ENCODE peak calls at places on chromosome 4, in four cellular contexts. K is cardiac muscle cell, X is left lung, S is endothelial cell of umbilical vein. P is an unnamed sample.

GRCh38 chr4:31737419-31737818 is 1017.2 kb downstream of the PCDH7 start:
- DNase-seq in S (no peak), K (peak; percentile 5), X (no peak), P (no peak)

GRCh38 chr4:40515398-40516293 is 114.0 kb downstream of the RBM47 start:
- DNase-seq in X (no peak), S (no peak), K (no peak), P (no peak)

GRCh38 chr4:38804654-38805295 is at the start of gene TLR1:
- DNase-seq in S (peak; percentile 89), K (peak; percentile 8), X (no peak), P (no peak)

GRCh38 chr4:186104114-186104894 is at the start of gene FAM149A:
- DNase-seq in K (peak; percentile 37), S (no peak), X (peak; percentile 88), P (peak; percentile 23)

GRCh38 chr4:139492429-139492828 is 38.5 kb downstream of the RAB33B start:
- DNase-seq in K (no peak), X (no peak), S (no peak), P (no peak)

GRCh38 chr4:3371038-3371437 is 70.7 kb upstream of the HGFAC start:
- DNase-seq in K (peak; percentile 16), X (peak; percentile 54), S (peak; percentile 38), P (no peak)

GRCh38 chr4:24440765-24441164 is 143.6 kb downstream of the DHX15 start:
- DNase-seq in X (no peak), S (no peak), K (no peak), P (no peak)

GRCh38 chr4:20433101-20433705 is 181.5 kb downstream of the SLIT2 start:
- DNase-seq in S (peak; percentile 51), X (no peak), K (no peak), P (no peak)

GRCh38 chr4:94766856-94767255 is 9.1 kb downstream of the BMPR1B start:
- DNase-seq in X (no peak), S (no peak), K (no peak), P (no peak)

GRCh38 chr4:88457307-88458090 is 580 bp downstream of the HERC5 start:
- DNase-seq in X (peak; percentile 91), K (peak; percentile 66), S (no peak), P (peak; percentile 58)

GRCh38 chr4:63582997-63583396 is 826.3 kb downstream of the TECRL start:
- DNase-seq in K (no peak), X (no peak), S (no peak), P (no peak)

GRCh38 chr4:83389037-83389755 is 54.5 kb upstream of the HPSE start:
- DNase-seq in X (no peak), K (no peak), S (no peak), P (no peak)

GRCh38 chr4:139651282-139652194 is 14.1 kb upstream of the MGST2 start:
- DNase-seq in X (no peak), S (peak; percentile 82), K (peak; percentile 84), P (peak; percentile 52)

GRCh38 chr4:136847881-136848621 is 684.2 kb downstream of the PCDH18 start:
- DNase-seq in K (no peak), X (peak; percentile 36), S (no peak), P (no peak)

GRCh38 chr4:151325320-151326246 is at the start of gene SH3D19:
- DNase-seq in X (peak; percentile 90), S (peak; percentile 91), K (peak; percentile 64), P (no peak)

GRCh38 chr4:113070755-113071154 is 21.3 kb downstream of the ANK2 start:
- DNase-seq in X (no peak), S (no peak), K (no peak), P (no peak)

GRCh38 chr4:176259330-176260090 is 9.5 kb downstream of the ASB5 start:
- DNase-seq in X (no peak), S (no peak), K (no peak), P (no peak)

GRCh38 chr4:144582105-144582850 is 63.7 kb upstream of the HHIP start:
- DNase-seq in S (peak; percentile 72), K (no peak), X (no peak), P (no peak)

GRCh38 chr4:84780719-84781118 is 185.8 kb downstream of the WDFY3 start:
- DNase-seq in S (no peak), X (no peak), K (no peak), P (no peak)

GRCh38 chr4:16202598-16202997 is 23.7 kb downstream of the TAPT1 start:
- DNase-seq in X (no peak), K (no peak), S (no peak), P (no peak)

GRCh38 chr4:76219299-76220055 is 5.9 kb upstream of the SCARB2 start:
- DNase-seq in S (no peak), X (no peak), K (no peak), P (no peak)

GRCh38 chr4:38141808-38142500 is 181.8 kb downstream of the PTTG2 start:
- DNase-seq in S (peak; percentile 15), K (no peak), X (no peak), P (no peak)

GRCh38 chr4:4386736-4387392 is at the start of gene NSG1:
- DNase-seq in X (no peak), S (no peak), K (peak; percentile 72), P (peak; percentile 28)

GRCh38 chr4:116202524-116202923 is 882.9 kb downstream of the TRAM1L1 start:
- DNase-seq in K (no peak), S (no peak), X (no peak), P (no peak)

GRCh38 chr4:131638776-131639175 is 1510.3 kb upstream of the PCDH10 start:
- DNase-seq in X (no peak), K (no peak), S (no peak), P (no peak)

GRCh38 chr4:131632877-131633276 is 1516.2 kb upstream of the PCDH10 start:
- DNase-seq in K (no peak), X (no peak), S (no peak), P (no peak)

GRCh38 chr4:131635191-131635590 is 1513.9 kb upstream of the PCDH10 start:
- DNase-seq in S (no peak), X (no peak), K (no peak), P (no peak)
- H3K9me3 ChIP-seq in S (no peaks in the 10 kb centered on the region), X (peaks cover 40% of the 10 kb centered on the region), K (no peaks in the 10 kb centered on the region), P (peaks cover 5% of the 10 kb centered on the region)

DNA sequence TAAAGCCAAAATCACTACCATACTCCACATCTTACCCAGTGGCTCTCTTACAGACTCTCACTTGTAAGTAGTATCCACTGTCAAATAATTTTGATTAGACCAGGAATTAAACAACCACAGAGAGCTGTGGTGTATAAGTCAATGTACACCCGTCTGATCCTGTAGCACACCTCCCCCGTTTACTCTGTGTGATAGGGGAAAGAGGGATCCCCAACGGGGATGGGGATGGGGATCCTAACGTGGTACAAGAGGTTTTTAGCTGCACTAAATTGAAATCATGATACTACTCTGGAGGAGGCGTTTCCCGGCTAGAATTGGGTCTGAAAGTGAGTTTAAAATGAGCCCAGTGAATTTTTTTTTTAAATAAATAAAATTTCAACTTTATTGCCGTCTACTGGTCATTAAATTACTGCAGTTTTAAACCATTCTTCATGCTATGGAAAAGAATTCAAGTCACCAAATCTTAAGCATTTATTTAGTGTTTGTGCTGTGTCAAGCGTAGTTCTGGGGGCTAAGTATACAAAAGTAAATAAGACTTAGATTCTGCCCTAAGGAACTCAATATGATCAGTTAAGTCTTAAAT is 76.6 kb downstream of the INTS12 start:
- DNase-seq in K (no peak), X (no peak), S (no peak), P (no peak)
- TF ChIP-seq CTCF in K (no peak), X (no peak), S (no peak), P (peak; percentile 64)

DNA sequence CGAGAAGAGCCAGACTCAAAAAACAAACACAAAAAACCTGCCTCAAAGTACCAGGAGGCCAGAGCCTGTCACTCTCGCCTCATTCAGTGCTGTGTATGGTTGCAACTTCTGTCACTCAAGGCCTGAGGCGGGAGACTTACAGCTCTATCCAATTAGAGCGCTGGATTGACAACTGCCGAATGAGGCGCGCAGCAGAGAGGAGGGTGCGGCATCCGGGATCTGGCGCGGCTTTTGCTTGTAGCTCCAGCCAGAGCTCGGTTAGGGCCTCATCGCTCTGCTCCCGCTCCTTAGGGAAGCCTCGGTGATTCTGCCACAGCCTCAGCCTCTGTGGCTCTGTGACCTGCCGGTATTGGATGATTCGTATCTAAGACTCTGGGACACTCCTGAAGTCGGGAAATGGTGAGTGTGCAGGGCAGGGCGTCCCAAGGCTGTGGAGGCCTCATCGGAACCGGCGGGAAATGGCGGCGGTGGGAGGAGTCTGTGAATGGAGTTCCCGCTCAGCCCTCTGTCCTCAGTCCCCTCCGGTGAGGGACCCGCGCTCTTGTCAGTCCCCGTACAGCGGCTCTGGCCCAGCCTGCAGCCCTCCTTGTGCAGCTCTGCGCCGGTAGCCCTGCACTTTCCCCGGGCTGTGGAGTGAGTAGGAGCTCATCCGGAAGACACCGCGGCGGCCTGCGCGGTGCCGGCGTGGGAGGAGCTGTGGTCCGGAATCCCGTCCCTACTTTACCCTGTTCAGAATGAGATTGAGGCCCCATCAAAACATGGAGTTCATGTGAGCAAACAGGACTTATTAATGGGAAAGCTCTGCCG is at the start of gene ZNF718:
- DNase-seq in S (peak; percentile 98), K (peak; percentile 98), X (peak; percentile 93), P (peak; percentile 79)
- H3K9me3 ChIP-seq in S (no peaks in the 10 kb centered on the region), K (no peaks in the 10 kb centered on the region), X (peaks cover 29% of the 10 kb centered on the region), P (peaks cover 55% of the 10 kb centered on the region)

GRCh38 chr4:118740869-118741268 is 55.7 kb downstream of the METTL14 start:
- DNase-seq in K (peak; percentile 55), S (no peak), X (no peak), P (no peak)
- TF ChIP-seq CTCF in K (peak; percentile 19), S (no peak), X (peak; percentile 29), P (peak; percentile 67)

GRCh38 chr4:69977582-69977981 is 12.1 kb upstream of the CSN2 start:
- DNase-seq in X (no peak), K (no peak), S (no peak), P (no peak)
- H3K9me3 ChIP-seq in X (no peaks in the 10 kb centered on the region), K (no peaks in the 10 kb centered on the region), S (no peaks in the 10 kb centered on the region), P (no peaks in the 10 kb centered on the region)

GRCh38 chr4:7150083-7150635 is 42.2 kb upstream of the SORCS2 start:
- DNase-seq in X (no peak), S (no peak), K (no peak), P (no peak)

GRCh38 chr4:7153711-7154110 is 38.6 kb upstream of the SORCS2 start:
- DNase-seq in K (no peak), X (peak; percentile 49), S (no peak), P (no peak)

GRCh38 chr4:7148337-7148736 is 44.0 kb upstream of the SORCS2 start:
- DNase-seq in K (no peak), X (no peak), S (no peak), P (no peak)

GRCh38 chr4:7154351-7154981 is 37.9 kb upstream of the SORCS2 start:
- DNase-seq in S (no peak), X (peak; percentile 57), K (no peak), P (no peak)

DNA sequence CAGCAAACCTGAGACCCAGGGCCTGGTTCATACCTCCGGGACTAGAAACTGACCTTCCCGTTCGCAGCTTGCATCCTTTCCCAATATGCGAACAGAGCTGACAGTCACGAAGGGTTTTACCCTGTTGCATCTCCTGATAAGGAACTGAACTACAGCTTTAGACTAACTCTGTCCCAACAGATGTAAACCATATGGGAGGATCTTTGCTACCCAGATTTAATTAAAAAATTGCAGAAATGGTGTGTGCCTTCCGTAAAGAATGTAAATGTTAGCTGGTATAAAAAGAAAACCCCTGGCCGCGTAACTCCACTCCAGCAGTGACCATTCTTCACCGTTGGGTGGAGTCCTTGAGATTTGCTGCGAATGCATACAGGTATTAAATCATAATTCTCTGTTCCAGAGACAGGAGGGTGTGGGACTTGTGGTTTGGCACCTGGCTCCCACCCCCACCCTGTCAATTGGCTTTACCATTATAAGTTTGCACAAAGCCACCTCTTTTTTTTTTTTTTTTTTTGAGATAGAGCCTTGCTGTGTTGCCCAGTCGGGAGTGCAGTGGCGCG is 40.6 kb upstream of the SORCS2 start:
- DNase-seq in S (no peak), K (no peak), X (no peak), P (no peak)
- TF ChIP-seq CTCF in S (no peak), K (peak; percentile 26), X (no peak), P (no peak)

GRCh38 chr4:73206236-73206635 is 52.4 kb downstream of the ANKRD17 start:
- DNase-seq in K (no peak), S (no peak), X (no peak), P (no peak)
- H3K9me3 ChIP-seq in K (no peaks in the 10 kb centered on the region), S (no peaks in the 10 kb centered on the region), X (peaks cover 6% of the 10 kb centered on the region), P (peaks cover 9% of the 10 kb centered on the region)

GRCh38 chr4:52103314-52103713 is 52.2 kb downstream of the SPATA18 start:
- DNase-seq in K (peak; percentile 40), S (peak; percentile 7), X (no peak), P (no peak)
- TF ChIP-seq CTCF in K (peak; percentile 34), S (no peak), X (no peak), P (no peak)

P was measured in CD4-positive, alpha-beta T cell.